ENCODE peak calls at places on chromosomes 5 and 9, in five cellular contexts. One of them, this sample, is unnamed.

GRCh38 chr5:138632900-138633489 is 57.8 kb upstream of the HSPA9 start:
- DNase-seq in HCT116: peak
- DNase-seq in SK-N-SH: peak
- DNase-seq in H1: peak
- DNase-seq in K562: peak
- DNase-seq in this sample: peak

GRCh38 chr5:111777382-111777781 is 20.4 kb upstream of the NREP start:
- DNase-seq in HCT116: no peak
- DNase-seq in SK-N-SH: no peak
- DNase-seq in K562: no peak
- DNase-seq in H1: no peak
- DNase-seq in this sample: no peak

GRCh38 chr5:10702040-10702629 is 58.9 kb downstream of the DAP start:
- DNase-seq in H1: no peak
- DNase-seq in HCT116: peak
- DNase-seq in K562: peak
- DNase-seq in SK-N-SH: no peak
- DNase-seq in this sample: no peak

GRCh38 chr9:122463828-122464632 is 13.7 kb downstream of the OR1J1 start:
- DNase-seq in K562: peak
- DNase-seq in SK-N-SH: peak
- DNase-seq in H1: peak
- DNase-seq in HCT116: peak
- DNase-seq in this sample: peak

GRCh38 chr5:111447822-111448221 is 64.5 kb downstream of the STARD4 start:
- DNase-seq in SK-N-SH: no peak
- DNase-seq in K562: no peak
- DNase-seq in H1: no peak
- DNase-seq in HCT116: no peak
- DNase-seq in this sample: no peak

GRCh38 chr5:108280248-108280647 is 101.7 kb downstream of the FBXL17 start:
- DNase-seq in K562: no peak
- DNase-seq in HCT116: no peak
- DNase-seq in H1: no peak
- DNase-seq in SK-N-SH: no peak
- DNase-seq in this sample: peak

GRCh38 chr5:106380736-106381135 is 1290.0 kb downstream of the EFNA5 start:
- DNase-seq in HCT116: no peak
- DNase-seq in K562: no peak
- DNase-seq in SK-N-SH: no peak
- DNase-seq in H1: no peak
- DNase-seq in this sample: no peak

GRCh38 chr5:92353107-92354030 is 970.3 kb upstream of the ARRDC3 start:
- DNase-seq in H1: no peak
- DNase-seq in HCT116: no peak
- DNase-seq in SK-N-SH: no peak
- DNase-seq in K562: no peak
- DNase-seq in this sample: no peak

GRCh38 chr9:73219985-73220626 is 68.4 kb downstream of the ANXA1 start:
- DNase-seq in HCT116: no peak
- DNase-seq in H1: no peak
- DNase-seq in K562: no peak
- DNase-seq in SK-N-SH: no peak
- DNase-seq in this sample: no peak

GRCh38 chr9:32663741-32664140 is 28.3 kb upstream of the TAF1L start:
- DNase-seq in SK-N-SH: no peak
- DNase-seq in K562: no peak
- DNase-seq in HCT116: no peak
- DNase-seq in H1: no peak
- DNase-seq in this sample: no peak

GRCh38 chr5:141637266-141637692 is 482 bp downstream of the RELL2 start:
- DNase-seq in H1: no peak
- DNase-seq in SK-N-SH: peak
- DNase-seq in K562: peak
- DNase-seq in HCT116: no peak
- DNase-seq in this sample: peak

GRCh38 chr9:73074176-73074708 is 77.4 kb upstream of the ANXA1 start:
- DNase-seq in SK-N-SH: no peak
- DNase-seq in HCT116: no peak
- DNase-seq in H1: no peak
- DNase-seq in K562: no peak
- DNase-seq in this sample: no peak

GRCh38 chr5:137891849-137892248 is 2.6 kb downstream of the PKD2L2 start:
- DNase-seq in SK-N-SH: no peak
- DNase-seq in HCT116: no peak
- DNase-seq in H1: no peak
- DNase-seq in K562: no peak
- DNase-seq in this sample: no peak

GRCh38 chr5:148913985-148914421 is 87.6 kb downstream of the ADRB2 start:
- DNase-seq in SK-N-SH: no peak
- DNase-seq in HCT116: no peak
- DNase-seq in K562: no peak
- DNase-seq in H1: peak
- DNase-seq in this sample: no peak

GRCh38 chr5:110333384-110333783 is 393.1 kb downstream of the TMEM232 start:
- DNase-seq in HCT116: peak
- DNase-seq in K562: no peak
- DNase-seq in SK-N-SH: no peak
- DNase-seq in H1: no peak
- DNase-seq in this sample: no peak

GRCh38 chr9:100222674-100223073 is 123.6 kb downstream of the INVS start:
- DNase-seq in HCT116: no peak
- DNase-seq in K562: peak
- DNase-seq in H1: no peak
- DNase-seq in SK-N-SH: peak
- DNase-seq in this sample: peak

GRCh38 chr9:128375865-128376264 is 4.7 kb downstream of the URM1 start:
- DNase-seq in SK-N-SH: no peak
- DNase-seq in H1: no peak
- DNase-seq in HCT116: no peak
- DNase-seq in K562: no peak
- DNase-seq in this sample: no peak

GRCh38 chr5:41763096-41763495 is 107.1 kb downstream of the OXCT1 start:
- DNase-seq in K562: no peak
- DNase-seq in HCT116: no peak
- DNase-seq in H1: no peak
- DNase-seq in SK-N-SH: no peak
- DNase-seq in this sample: no peak

GRCh38 chr9:126773004-126773607 is 31.7 kb upstream of the ZBTB43 start:
- DNase-seq in K562: peak
- DNase-seq in HCT116: no peak
- DNase-seq in SK-N-SH: peak
- DNase-seq in H1: peak
- DNase-seq in this sample: peak

GRCh38 chr9:76571288-76572204 is 112.6 kb downstream of the GCNT1 start:
- DNase-seq in K562: no peak
- DNase-seq in H1: no peak
- DNase-seq in SK-N-SH: no peak
- DNase-seq in HCT116: no peak
- DNase-seq in this sample: no peak

GRCh38 chr9:72538926-72539702 is 17.7 kb downstream of the TMC1 start:
- DNase-seq in K562: no peak
- DNase-seq in HCT116: no peak
- DNase-seq in H1: no peak
- DNase-seq in SK-N-SH: no peak
- DNase-seq in this sample: no peak

GRCh38 chr5:65835191-65835590 is 91.2 kb upstream of the ERBIN start:
- DNase-seq in H1: no peak
- DNase-seq in SK-N-SH: no peak
- DNase-seq in HCT116: no peak
- DNase-seq in K562: no peak
- DNase-seq in this sample: no peak

GRCh38 chr5:19655587-19655986 is 332.4 kb downstream of the CDH18 start:
- DNase-seq in K562: no peak
- DNase-seq in H1: no peak
- DNase-seq in SK-N-SH: no peak
- DNase-seq in HCT116: no peak
- DNase-seq in this sample: no peak

GRCh38 chr9:37102476-37102875 is 17.9 kb upstream of the ZCCHC7 start:
- DNase-seq in K562: no peak
- DNase-seq in H1: no peak
- DNase-seq in SK-N-SH: no peak
- DNase-seq in HCT116: no peak
- DNase-seq in this sample: no peak

GRCh38 chr9:33202552-33203300 is 35.6 kb upstream of the B4GALT1 start:
- DNase-seq in K562: no peak
- DNase-seq in HCT116: no peak
- DNase-seq in SK-N-SH: no peak
- DNase-seq in H1: no peak
- DNase-seq in this sample: no peak

GRCh38 chr9:25481377-25481776 is 196.9 kb downstream of the TUSC1 start:
- DNase-seq in HCT116: no peak
- DNase-seq in H1: no peak
- DNase-seq in SK-N-SH: no peak
- DNase-seq in K562: no peak
- DNase-seq in this sample: no peak

GRCh38 chr9:128899566-128900322 is 17.8 kb downstream of the LRRC8A start:
- DNase-seq in H1: no peak
- DNase-seq in HCT116: no peak
- DNase-seq in K562: no peak
- DNase-seq in SK-N-SH: no peak
- DNase-seq in this sample: no peak

DNA sequence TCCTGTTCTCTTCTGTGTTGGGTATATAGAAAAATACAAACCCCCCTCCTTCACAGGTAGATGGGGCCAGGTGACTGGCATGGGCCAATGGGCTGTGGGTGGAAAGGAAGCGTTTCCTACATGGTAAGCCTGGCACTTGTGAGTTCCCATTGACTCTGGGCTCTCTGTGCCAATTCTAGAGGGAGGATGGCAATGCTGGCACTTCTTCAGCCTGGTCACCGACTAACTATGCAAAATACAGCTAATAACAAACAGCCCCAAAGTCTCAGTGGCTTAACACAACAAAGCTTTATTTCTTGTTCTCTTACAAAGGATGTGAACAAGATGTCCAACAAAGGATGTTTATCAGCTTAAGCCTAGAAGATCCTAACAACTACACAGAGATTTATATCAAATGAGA is 258.1 kb downstream of the SYK start:
- DNase-seq in SK-N-SH: no peak
- DNase-seq in HCT116: no peak
- DNase-seq in H1: no peak
- DNase-seq in K562: no peak
- DNase-seq in this sample: no peak
- TF ChIP-seq JUND in SK-N-SH: no peak
- TF ChIP-seq JUND in HCT116: no peak
- TF ChIP-seq JUND in H1: no peak
- TF ChIP-seq JUND in K562: no peak
- TF ChIP-seq JUND in this sample: no peak

GRCh38 chr9:136115641-136116359 is 2.9 kb downstream of the TMEM250 start:
- DNase-seq in SK-N-SH: no peak
- DNase-seq in H1: no peak
- DNase-seq in HCT116: no peak
- DNase-seq in K562: no peak
- DNase-seq in this sample: no peak

GRCh38 chr9:136117291-136118060 is 1.2 kb downstream of the TMEM250 start:
- DNase-seq in SK-N-SH: peak
- DNase-seq in HCT116: no peak
- DNase-seq in H1: no peak
- DNase-seq in K562: peak
- DNase-seq in this sample: no peak

GRCh38 chr9:136116360-136117098 is 2.1 kb downstream of the TMEM250 start:
- DNase-seq in SK-N-SH: no peak
- DNase-seq in K562: no peak
- DNase-seq in H1: no peak
- DNase-seq in HCT116: no peak
- DNase-seq in this sample: no peak

GRCh38 chr9:136114606-136115005 is 4.1 kb downstream of the TMEM250 start:
- DNase-seq in SK-N-SH: no peak
- DNase-seq in H1: no peak
- DNase-seq in K562: no peak
- DNase-seq in HCT116: no peak
- DNase-seq in this sample: no peak

GRCh38 chr9:136115206-136115605 is 3.5 kb downstream of the TMEM250 start:
- DNase-seq in H1: no peak
- DNase-seq in HCT116: no peak
- DNase-seq in K562: no peak
- DNase-seq in SK-N-SH: no peak
- DNase-seq in this sample: no peak
- TF ChIP-seq JUND in H1: no peak
- TF ChIP-seq JUND in HCT116: no peak
- TF ChIP-seq JUND in K562: no peak
- TF ChIP-seq JUND in SK-N-SH: no peak
- TF ChIP-seq JUND in this sample: no peak

GRCh38 chr5:35679351-35679750 is 61.7 kb downstream of the SPEF2 start:
- DNase-seq in HCT116: no peak
- DNase-seq in H1: no peak
- DNase-seq in SK-N-SH: peak
- DNase-seq in K562: no peak
- DNase-seq in this sample: peak
- TF ChIP-seq JUND in HCT116: no peak
- TF ChIP-seq JUND in H1: no peak
- TF ChIP-seq JUND in SK-N-SH: no peak
- TF ChIP-seq JUND in K562: no peak
- TF ChIP-seq JUND in this sample: no peak

DNA sequence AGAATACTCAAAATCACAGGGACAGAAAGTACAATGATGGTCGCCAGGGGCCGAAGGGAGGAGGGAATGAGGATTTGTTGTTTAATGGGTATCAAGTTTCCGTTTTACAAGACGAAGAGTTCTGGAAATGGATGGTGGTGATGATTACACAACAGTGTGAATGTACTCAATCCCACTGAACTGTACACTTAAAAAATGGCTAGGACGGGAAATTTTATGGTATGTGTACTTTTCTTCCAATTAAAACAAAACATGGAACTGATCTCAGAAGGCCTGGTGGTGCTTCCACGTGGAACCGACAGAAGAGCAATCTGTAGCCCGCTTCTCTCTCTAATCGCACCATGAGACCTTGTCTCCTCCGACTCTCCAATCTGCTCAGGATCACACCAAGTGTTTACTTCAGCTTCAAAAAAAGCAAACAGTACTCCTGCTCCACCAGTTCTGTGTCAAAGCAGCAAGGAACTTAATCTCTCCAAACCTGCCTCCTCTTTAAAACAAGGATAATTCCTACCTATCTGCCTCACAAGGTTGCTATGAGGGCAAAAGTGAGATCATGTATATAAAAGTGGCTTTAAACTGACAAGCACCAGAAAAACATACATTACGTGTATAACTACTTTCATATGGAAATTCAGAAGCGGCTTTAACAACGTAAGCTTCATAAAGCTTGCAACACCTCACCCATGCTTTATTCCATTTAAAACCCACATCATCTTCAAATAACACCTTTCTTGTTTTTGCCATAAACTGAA is 2.1 kb downstream of the ECPAS start:
- DNase-seq in HCT116: no peak
- DNase-seq in SK-N-SH: no peak
- DNase-seq in K562: peak
- DNase-seq in H1: no peak
- DNase-seq in this sample: peak
- TF ChIP-seq JUND in HCT116: no peak
- TF ChIP-seq JUND in SK-N-SH: no peak
- TF ChIP-seq JUND in K562: no peak
- TF ChIP-seq JUND in H1: no peak
- TF ChIP-seq JUND in this sample: no peak